ENCODE peak calls at places on chromosomes 16 and 17, in eight cellular contexts. K, Q, A, X, G, B, E and L are unnamed samples.

GRCh38 chr17:42403150-42403549 is 14.9 kb upstream of the STAT3 start:
- DNase-seq in E (no peak), X (no peak), G (no peak), B (no peak), Q (no peak), K (no peak), A (peak; percentile 67), L (no peak)

GRCh38 chr17:72397687-72398086 is 276.9 kb downstream of the SOX9 start:
- DNase-seq in E (no peak), B (no peak), A (no peak), Q (no peak), X (no peak), G (no peak), K (no peak), L (no peak)

GRCh38 chr16:68247400-68247799 is 2.2 kb downstream of the PLA2G15 start:
- DNase-seq in K (no peak), E (no peak), Q (no peak), G (peak; percentile 47), X (no peak), A (no peak), B (no peak), L (no peak)

GRCh38 chr17:73203788-73204479 is 11.1 kb downstream of the COG1 start:
- DNase-seq in A (peak; percentile 37), B (no peak), X (no peak), Q (no peak), E (no peak), K (no peak), G (no peak), L (no peak)

GRCh38 chr17:28597606-28598383 is 1.0 kb downstream of the SPAG5 start:
- DNase-seq in A (no peak), E (no peak), B (no peak), X (no peak), Q (no peak), K (no peak), G (no peak), L (no peak)

GRCh38 chr17:9361572-9361955 is 214.1 kb downstream of the STX8 start:
- DNase-seq in K (no peak), X (no peak), B (no peak), E (no peak), Q (no peak), A (no peak), G (no peak), L (no peak)

GRCh38 chr17:71993363-71993762 is 127.5 kb upstream of the SOX9 start:
- DNase-seq in Q (no peak), B (no peak), X (no peak), K (no peak), G (no peak), E (no peak), A (no peak), L (no peak)

GRCh38 chr17:7204828-7205461 is 14.7 kb downstream of the DLG4 start:
- DNase-seq in K (peak; percentile 81), A (peak; percentile 93), B (peak; percentile 60), Q (peak; percentile 74), E (peak; percentile 56), X (peak; percentile 12), G (peak; percentile 93), L (no peak)

GRCh38 chr16:89084411-89084810 is 9.2 kb upstream of the ACSF3 start:
- DNase-seq in G (no peak), A (no peak), X (no peak), B (no peak), K (no peak), E (no peak), Q (no peak), L (no peak)

GRCh38 chr17:73743802-73744201 is 99.6 kb upstream of the SDK2 start:
- DNase-seq in K (no peak), Q (no peak), G (no peak), B (no peak), A (no peak), E (no peak), X (no peak), L (no peak)

GRCh38 chr16:66979011-66979717 is 9.2 kb upstream of the CES4A start:
- DNase-seq in B (no peak), K (peak; percentile 30), G (no peak), E (peak; percentile 25), A (no peak), X (no peak), Q (no peak), L (no peak)

GRCh38 chr17:40111221-40112128 is 10.3 kb upstream of the MSL1 start:
- DNase-seq in G (peak; percentile 90), B (peak; percentile 65), Q (peak; percentile 75), K (peak; percentile 91), X (no peak), A (peak; percentile 80), E (peak; percentile 98), L (no peak)

GRCh38 chr17:83015511-83015910 is 63.9 kb upstream of the METRNL start:
- DNase-seq in G (no peak), A (no peak), K (no peak), Q (no peak), B (no peak), X (no peak), E (no peak), L (no peak)

GRCh38 chr16:11105038-11105903 is 150.7 kb downstream of the SOCS1 start:
- DNase-seq in K (peak; percentile 64), G (no peak), X (no peak), Q (no peak), A (peak; percentile 58), E (peak; percentile 93), B (peak; percentile 18), L (peak; percentile 27)

GRCh38 chr16:27421961-27422740 is 20.2 kb downstream of the IL21R start:
- DNase-seq in E (no peak), K (no peak), G (no peak), Q (no peak), X (no peak), B (no peak), A (no peak), L (no peak)

GRCh38 chr16:24208710-24209109 is 47.4 kb upstream of the CACNG3 start:
- DNase-seq in K (no peak), X (no peak), Q (no peak), G (no peak), E (no peak), A (no peak), B (peak; percentile 67), L (no peak)

GRCh38 chr17:44987194-44987882 is 19.2 kb upstream of the C1QL1 start:
- DNase-seq in K (no peak), B (no peak), E (no peak), Q (no peak), X (no peak), A (no peak), G (no peak), L (no peak)

GRCh38 chr17:6257339-6257738 is 177.6 kb downstream of the AIPL1 start:
- DNase-seq in G (no peak), X (no peak), K (peak; percentile 53), E (peak; percentile 8), B (no peak), A (no peak), Q (no peak), L (no peak)

GRCh38 chr17:17694229-17695081 is 13.2 kb downstream of the RAI1 start:
- DNase-seq in K (peak; percentile 88), X (peak; percentile 63), A (peak; percentile 72), E (peak; percentile 55), G (peak; percentile 83), B (no peak), Q (peak; percentile 82), L (no peak)

GRCh38 chr16:69754143-69754468 is 620 bp downstream of the NOB1 start:
- DNase-seq in B (no peak), E (no peak), A (no peak), X (no peak), Q (no peak), G (no peak), K (no peak), L (no peak)

GRCh38 chr16:89653656-89654295 is 3.7 kb downstream of the CHMP1A start:
- DNase-seq in B (no peak), A (no peak), X (no peak), Q (no peak), G (no peak), E (no peak), K (no peak), L (no peak)

GRCh38 chr16:49010396-49010795 is 271.2 kb downstream of the CBLN1 start:
- DNase-seq in Q (no peak), X (no peak), B (no peak), A (no peak), K (no peak), E (no peak), G (no peak), L (no peak)

GRCh38 chr16:29310852-29311314 is 95.6 kb downstream of the NPIPB11 start:
- DNase-seq in K (no peak), B (no peak), E (peak; percentile 49), G (no peak), A (no peak), X (no peak), Q (no peak), L (no peak)

GRCh38 chr16:70649300-70649699 is 2.9 kb downstream of the IL34 start:
- DNase-seq in X (no peak), Q (no peak), E (peak; percentile 45), G (no peak), B (no peak), K (no peak), A (no peak), L (no peak)

GRCh38 chr17:73249700-73250099 is 12.0 kb downstream of the CPSF4L start:
- DNase-seq in B (no peak), A (no peak), G (no peak), E (no peak), X (no peak), Q (no peak), K (no peak), L (no peak)

GRCh38 chr17:48459070-48459469 is 29.1 kb upstream of the SKAP1 start:
- DNase-seq in Q (no peak), E (no peak), A (peak; percentile 29), G (no peak), K (no peak), B (no peak), X (no peak), L (no peak)

GRCh38 chr16:86862596-86862995 is 284.2 kb downstream of the FOXL1 start:
- DNase-seq in K (no peak), Q (no peak), B (no peak), E (no peak), G (no peak), A (no peak), X (no peak), L (no peak)

GRCh38 chr17:75864448-75864871 is 9.3 kb upstream of the WBP2 start:
- DNase-seq in E (peak; percentile 80), A (peak; percentile 54), Q (no peak), X (no peak), B (no peak), G (peak; percentile 72), K (peak; percentile 68), L (no peak)

GRCh38 chr16:28073836-28074235 is 10.3 kb upstream of the GSG1L start:
- DNase-seq in X (no peak), B (no peak), K (no peak), Q (no peak), A (no peak), G (no peak), E (no peak), L (no peak)

GRCh38 chr17:67637901-67638641 is 79.7 kb upstream of the NOL11 start:
- DNase-seq in X (no peak), B (no peak), G (no peak), Q (no peak), A (no peak), K (no peak), E (no peak), L (no peak)